ENCODE peak calls at places on chromosomes 6 and 20, in ten cellular contexts. T is GM23338, O is MM.1S, W is PC-9, X is Karpas-422, A is OCI-LY7, G is PC-3, Z is SK-N-SH, V is HCT116, Y is hepatocyte. S is an unnamed sample. For H3K9me2, the result is how much of the 10 kb centered on the place peaks cover.

GRCh38 chr20:35305682-35306556 is 13.7 kb upstream of the FAM83C start:
- DNase-seq in O (no peak), Y (peak), T (no peak), A (no peak), G (peak), W (peak), X (no peak), V (peak), Z (no peak), S (peak)

GRCh38 chr6:5302995-5303622 is 41.8 kb downstream of the FARS2 start:
- DNase-seq in G (peak), A (peak), T (peak), Y (peak), W (peak), X (peak), V (peak), O (peak), Z (no peak), S (peak)

GRCh38 chr6:113018351-113019151 is 671.4 kb downstream of the RFPL4B start:
- DNase-seq in Z (no peak), T (no peak), A (no peak), X (no peak), W (no peak), V (no peak), G (peak), Y (peak), O (no peak), S (peak)

GRCh38 chr6:115891111-115891669 is 169.5 kb downstream of the FRK start:
- DNase-seq in O (no peak), T (no peak), Y (no peak), Z (no peak), G (peak), W (no peak), V (peak), X (no peak), A (no peak), S (peak)

GRCh38 chr6:106895703-106896040 is 78.9 kb downstream of the CD24 start:
- DNase-seq in X (no peak), A (no peak), W (no peak), T (peak), O (no peak), Z (no peak), G (no peak), Y (no peak), V (no peak), S (no peak)

GRCh38 chr20:50304883-50305635 is 114.4 kb downstream of the CEBPB start:
- DNase-seq in Y (peak), W (no peak), T (no peak), O (no peak), G (no peak), Z (peak), V (no peak), A (no peak), X (no peak), S (peak)

GRCh38 chr20:37437676-37438075 is 83.4 kb upstream of the NNAT start:
- DNase-seq in G (no peak), W (no peak), O (no peak), Z (no peak), A (no peak), Y (no peak), T (no peak), X (no peak), V (no peak), S (no peak)

GRCh38 chr6:31559958-31560696 is 12.0 kb upstream of the LTA start:
- DNase-seq in W (peak), O (peak), Y (peak), Z (no peak), G (peak), X (peak), A (peak), V (no peak), T (peak), S (peak)

GRCh38 chr6:31794294-31794865 is 1.2 kb downstream of the VARS1 start:
- DNase-seq in O (peak), V (no peak), G (peak), A (peak), T (peak), X (peak), Y (peak), W (no peak), Z (no peak), S (peak)

GRCh38 chr20:22808628-22809027 is 224.3 kb upstream of the FOXA2 start:
- DNase-seq in V (no peak), A (no peak), W (no peak), G (peak), Y (no peak), X (no peak), T (no peak), O (no peak), Z (no peak), S (no peak)

GRCh38 chr6:56714982-56715456 is 72.3 kb upstream of the DST start:
- DNase-seq in O (no peak), A (no peak), T (no peak), Z (peak), Y (no peak), X (no peak), V (peak), W (peak), G (peak), S (peak)

GRCh38 chr6:38259736-38260135 is 380.0 kb downstream of the BTBD9 start:
- DNase-seq in V (no peak), Y (no peak), X (no peak), T (no peak), G (peak), A (no peak), W (no peak), Z (no peak), O (no peak), S (peak)

GRCh38 chr6:4489538-4489937 is 286.7 kb upstream of the CDYL start:
- DNase-seq in X (no peak), W (no peak), Z (no peak), Y (peak), G (no peak), V (no peak), A (no peak), O (no peak), T (no peak), S (no peak)

GRCh38 chr6:161161889-161162624 is 111.8 kb downstream of the AGPAT4 start:
- DNase-seq in A (no peak), W (no peak), X (no peak), Z (no peak), G (no peak), O (no peak), T (no peak), V (no peak), Y (no peak), S (peak)

GRCh38 chr20:50286174-50286511 is 95.5 kb downstream of the CEBPB start:
- DNase-seq in Z (no peak), Y (no peak), G (no peak), O (no peak), W (no peak), X (no peak), V (no peak), A (peak), T (no peak), S (no peak)

GRCh38 chr6:114713690-114714089 is 370.9 kb upstream of the HS3ST5 start:
- DNase-seq in V (no peak), T (no peak), Z (no peak), Y (no peak), W (no peak), O (no peak), A (no peak), X (no peak), G (no peak), S (no peak)

GRCh38 chr6:4506806-4507205 is 269.4 kb upstream of the CDYL start:
- DNase-seq in A (no peak), T (no peak), W (no peak), O (no peak), Z (no peak), X (no peak), V (no peak), G (no peak), Y (no peak), S (no peak)

GRCh38 chr20:25587536-25587935 is 2.2 kb upstream of the NINL start:
- DNase-seq in Y (no peak), Z (no peak), W (no peak), O (no peak), T (no peak), A (no peak), G (no peak), X (no peak), V (no peak), S (peak)

GRCh38 chr6:106617857-106618256 is 11.4 kb downstream of the RTN4IP1 start:
- DNase-seq in Y (no peak), G (no peak), W (no peak), V (no peak), A (no peak), T (no peak), Z (no peak), X (no peak), O (no peak), S (no peak)

GRCh38 chr6:156933201-156934053 is 156.2 kb downstream of the ARID1B start:
- DNase-seq in Z (no peak), O (no peak), X (peak), Y (peak), G (no peak), T (peak), A (peak), V (no peak), W (peak), S (no peak)

GRCh38 chr20:25573288-25574251 is 11.8 kb downstream of the NINL start:
- DNase-seq in A (no peak), O (no peak), W (no peak), Z (no peak), Y (no peak), T (no peak), X (no peak), V (no peak), G (no peak), S (peak)

GRCh38 chr20:366042-366718 is 14.4 kb upstream of the TRIB3 start:
- DNase-seq in O (no peak), T (no peak), Y (no peak), W (peak), Z (no peak), X (no peak), A (no peak), V (no peak), G (peak), S (no peak)

GRCh38 chr6:10385512-10386132 is 29.3 kb downstream of the TFAP2A start:
- DNase-seq in G (no peak), O (no peak), V (no peak), T (peak), X (no peak), A (no peak), Y (no peak), W (no peak), Z (no peak), S (no peak)

GRCh38 chr6:31738048-31738979 is 1.5 kb upstream of the MSH5 start:
- DNase-seq in A (peak), Z (no peak), T (peak), V (no peak), W (peak), X (peak), G (peak), O (peak), Y (peak), S (peak)

GRCh38 chr6:31397901-31398300 is 5.5 kb upstream of the MICA start:
- DNase-seq in V (no peak), Z (no peak), O (no peak), A (no peak), Y (no peak), G (no peak), X (no peak), T (peak), W (no peak), S (peak)

GRCh38 chr6:113457156-113457555 is 400.0 kb upstream of the MARCKS start:
- DNase-seq in X (no peak), V (no peak), T (no peak), O (no peak), Z (no peak), W (no peak), Y (peak), G (no peak), A (no peak), S (peak)

GRCh38 chr6:63351995-63352586 is 32.3 kb upstream of the LGSN start:
- DNase-seq in X (peak), W (no peak), Z (no peak), T (peak), Y (peak), G (peak), V (peak), A (peak), O (peak), S (peak)

GRCh38 chr6:162960674-162961457 is 233.1 kb downstream of the PACRG start:
- DNase-seq in Z (no peak), V (no peak), X (no peak), W (no peak), Y (no peak), A (no peak), O (no peak), T (no peak), G (no peak), S (no peak)

GRCh38 chr6:57265755-57266221 is 43.7 kb upstream of the RAB23 start:
- DNase-seq in V (no peak), A (no peak), T (no peak), X (no peak), W (no peak), G (peak), Y (no peak), Z (no peak), O (peak), S (peak)

GRCh38 chr6:110882824-110883554 is 8.4 kb downstream of the AMD1 start:
- DNase-seq in A (no peak), Y (no peak), O (no peak), W (no peak), T (no peak), G (no peak), Z (no peak), V (no peak), X (no peak), S (no peak)

GRCh38 chr6:157066781-157067491 is 256.4 kb downstream of the TMEM242 start:
- DNase-seq in Z (no peak), A (no peak), T (no peak), G (peak), V (no peak), X (peak), W (no peak), Y (no peak), O (no peak), S (peak)

GRCh38 chr20:24489631-24490260 is 20.3 kb downstream of the SYNDIG1 start:
- DNase-seq in O (no peak), W (no peak), Y (no peak), A (no peak), X (no peak), T (no peak), G (no peak), V (no peak), Z (no peak), S (no peak)

GRCh38 chr6:74222768-74223321 is 526.8 kb downstream of the CD109 start:
- DNase-seq in X (no peak), T (peak), A (no peak), O (no peak), G (no peak), Z (no peak), V (no peak), W (no peak), Y (no peak), S (peak)

GRCh38 chr6:139640453-139640852 is 266.0 kb upstream of the CITED2 start:
- DNase-seq in G (no peak), Y (no peak), Z (no peak), O (peak), V (no peak), W (no peak), X (no peak), T (no peak), A (no peak), S (no peak)
- H3K9me2 ChIP-seq in G (under half), Y (under half), Z (under half), O (under half), V (under half), W (under half), X (under half), T (under half), A (under half), S (under half)

GRCh38 chr20:60868316-60868891 is 383.7 kb upstream of the CDH4 start:
- DNase-seq in G (no peak), Y (no peak), V (no peak), W (no peak), T (no peak), X (no peak), A (no peak), O (no peak), Z (no peak), S (no peak)

GRCh38 chr20:60863548-60863947 is 388.5 kb upstream of the CDH4 start:
- DNase-seq in V (no peak), G (no peak), W (no peak), O (no peak), Y (no peak), X (no peak), A (no peak), Z (no peak), T (no peak), S (no peak)

GRCh38 chr20:60857708-60858107 is 394.4 kb upstream of the CDH4 start:
- DNase-seq in X (no peak), Z (no peak), O (no peak), A (no peak), Y (no peak), T (no peak), G (no peak), W (no peak), V (no peak), S (peak)

GRCh38 chr20:60867589-60867988 is 384.5 kb upstream of the CDH4 start:
- DNase-seq in T (no peak), Y (no peak), W (no peak), Z (no peak), X (no peak), G (no peak), V (no peak), O (no peak), A (no peak), S (no peak)

GRCh38 chr20:60862601-60863000 is 389.5 kb upstream of the CDH4 start:
- DNase-seq in X (no peak), W (no peak), V (no peak), Z (no peak), T (no peak), A (no peak), G (no peak), O (no peak), Y (no peak), S (no peak)
- H3K4me3 ChIP-seq in X (no peak), W (no peak), V (no peak), Z (no peak), T (no peak), A (no peak), G (no peak), O (no peak), Y (no peak), S (no peak)

DNA sequence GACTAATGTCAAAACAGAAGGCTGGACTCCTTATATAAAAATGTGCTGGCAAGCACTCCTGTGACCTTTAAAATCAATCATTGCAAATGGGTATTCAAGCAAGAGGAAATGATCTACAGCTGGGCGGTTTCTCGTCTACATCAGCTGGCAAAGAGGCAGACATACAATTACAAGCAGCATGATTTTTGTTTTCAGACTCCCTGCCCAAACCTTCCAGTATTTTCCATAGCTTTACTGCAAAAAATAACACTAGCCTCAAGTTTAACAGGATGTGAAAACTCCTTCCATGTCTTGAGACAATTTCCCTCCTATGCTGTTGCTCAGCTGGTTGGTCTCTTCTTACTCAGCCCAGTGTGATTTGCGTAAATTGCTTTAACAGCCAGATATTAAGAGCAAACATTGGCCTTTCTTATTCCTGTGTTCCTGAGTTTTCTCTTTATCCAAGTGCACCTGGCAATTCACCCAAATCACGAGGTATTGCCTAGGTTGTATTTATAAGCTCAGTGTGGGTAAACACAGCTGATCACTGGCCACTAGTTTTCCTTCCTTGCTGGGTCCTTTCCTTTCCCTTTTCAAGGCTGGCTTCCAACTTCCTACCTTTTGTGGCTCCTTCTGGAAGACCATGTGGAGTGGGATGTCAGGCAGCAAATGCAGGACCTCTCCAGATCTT is 130.4 kb downstream of the MOXD1 start:
- DNase-seq in W (no peak), T (no peak), V (no peak), O (no peak), G (peak), A (peak), X (no peak), Y (peak), Z (no peak), S (peak)
- H3K9me2 ChIP-seq in W (under half), T (under half), V (under half), O (under half), G (under half), A (under half), X (under half), Y (under half), Z (under half), S (under half)

GRCh38 chr20:15922556-15922955 is 650.7 kb downstream of the KIF16B start:
- DNase-seq in A (no peak), G (no peak), Y (no peak), Z (no peak), T (no peak), W (no peak), V (no peak), O (no peak), X (peak), S (no peak)
- H3K4me3 ChIP-seq in A (no peak), G (no peak), Y (no peak), Z (no peak), T (no peak), W (no peak), V (no peak), O (no peak), X (peak), S (no peak)